ENCODE peak calls at places on chromosomes 6 and 20, in seven cellular contexts. W, C, A, M, G, J and L are unnamed samples.

GRCh38 chr6:30990422-30991086 is 7.0 kb downstream of the MUC21 start:
- DNase-seq in C (no peak), G (peak), J (no peak), A (no peak), W (no peak), M (no peak), L (no peak)

GRCh38 chr6:24788031-24788665 is 10.6 kb downstream of the ARMH2 start:
- DNase-seq in G (no peak), C (no peak), A (peak), J (no peak), W (no peak), M (no peak), L (no peak)

GRCh38 chr20:44207066-44207723 is 3.4 kb downstream of the OSER1 start:
- DNase-seq in C (no peak), J (no peak), G (no peak), M (no peak), A (peak), W (no peak), L (no peak)

GRCh38 chr20:40268321-40269075 is 420.5 kb downstream of the MAFB start:
- DNase-seq in A (no peak), G (peak), W (no peak), J (no peak), M (no peak), C (no peak), L (no peak)

GRCh38 chr6:138691595-138692057 is 81.9 kb upstream of the CCDC28A start:
- DNase-seq in A (peak), J (peak), G (peak), M (peak), W (no peak), C (peak), L (no peak)

GRCh38 chr6:147176795-147177194 is 27.4 kb upstream of the STXBP5 start:
- DNase-seq in A (no peak), C (no peak), G (peak), J (no peak), M (no peak), W (no peak), L (no peak)

GRCh38 chr20:41248371-41249024 is 69.0 kb downstream of the ZHX3 start:
- DNase-seq in C (no peak), A (no peak), J (no peak), G (no peak), W (no peak), M (no peak), L (no peak)

GRCh38 chr20:50151034-50151743 is 2.3 kb downstream of the PEDS1 start:
- DNase-seq in C (no peak), M (peak), J (no peak), A (no peak), W (no peak), G (peak), L (no peak)

GRCh38 chr6:49787176-49787575 is at the start of gene PGK2:
- DNase-seq in M (no peak), C (peak), G (peak), A (no peak), J (no peak), W (no peak), L (no peak)

GRCh38 chr20:49325981-49326380 is 48.1 kb upstream of the ZNFX1 start:
- DNase-seq in C (no peak), G (no peak), M (no peak), A (peak), J (no peak), W (no peak), L (no peak)

DNA sequence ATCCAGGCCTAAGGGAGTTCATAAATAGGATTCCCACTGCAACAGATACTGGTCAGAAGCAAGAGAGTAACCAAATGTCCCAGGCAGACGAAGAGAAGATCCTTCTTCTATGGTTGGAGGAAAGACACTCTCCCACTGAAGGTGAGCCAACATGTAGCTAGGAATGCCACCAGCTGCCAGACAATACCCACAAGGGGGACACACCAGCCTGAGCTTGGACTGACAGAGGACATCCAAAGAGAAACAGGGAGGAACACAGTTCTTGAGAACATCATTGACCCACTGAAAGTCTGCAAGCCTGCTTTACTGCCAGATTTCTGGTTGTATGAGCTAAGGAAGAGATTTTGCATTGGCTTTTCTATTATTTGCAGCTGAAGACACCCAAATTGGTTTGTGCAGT is 80.1 kb downstream of the PXDC1 start:
- DNase-seq in J (no peak), G (no peak), M (no peak), W (no peak), A (no peak), C (no peak), L (no peak)
- TF ChIP-seq CTCF in J (no peak), G (no peak), M (no peak), W (no peak), A (no peak), C (no peak), L (no peak)

DNA sequence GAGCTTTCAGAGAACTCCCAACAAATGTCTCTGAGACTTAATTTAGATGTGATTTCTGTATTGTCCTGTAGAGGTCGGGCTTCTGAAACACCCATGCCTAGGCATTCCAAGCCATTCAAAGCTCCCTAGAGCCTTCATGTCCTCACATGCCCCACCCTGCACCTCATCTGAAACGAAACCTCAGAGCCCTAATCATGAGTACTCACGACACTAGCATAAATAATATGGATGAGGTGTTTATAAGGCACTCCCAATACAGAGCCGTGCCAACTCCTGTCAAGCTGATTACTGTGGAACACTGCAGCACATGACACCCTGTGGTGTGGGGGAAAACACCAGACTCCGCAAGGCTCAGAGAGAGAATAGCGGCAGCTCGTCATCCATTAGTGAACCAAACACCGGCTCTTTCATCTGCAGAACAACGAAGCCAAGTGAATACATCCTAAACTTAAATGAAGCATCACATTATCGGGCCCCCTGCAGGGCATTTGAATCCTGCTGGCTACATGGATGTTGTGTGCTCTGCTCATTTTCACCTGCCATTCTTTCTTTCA is 83.8 kb downstream of the FNDC1 start:
- DNase-seq in A (peak), J (no peak), M (peak), G (peak), W (no peak), C (peak), L (peak)
- H3K4me3 ChIP-seq in A (no peak), J (no peak), M (peak), G (no peak), W (no peak), C (no peak), L (no peak)

GRCh38 chr20:32240220-32240619 is 32.5 kb downstream of the POFUT1 start:
- DNase-seq in M (no peak), C (no peak), W (no peak), G (peak), J (no peak), A (no peak), L (no peak)
- TF ChIP-seq CTCF in M (no peak), C (no peak), W (no peak), G (peak), J (no peak), A (no peak), L (peak)

GRCh38 chr20:2740702-2741101 is 48.1 kb downstream of the EBF4 start:
- DNase-seq in C (no peak), W (no peak), A (no peak), J (no peak), G (no peak), M (no peak), L (no peak)
- H3K4me3 ChIP-seq in C (no peak), W (no peak), A (no peak), J (no peak), G (no peak), M (no peak), L (no peak)